ENCODE peak calls at places on chromosomes 4 and X, in nine cellular contexts. E is neural progenitor cell, J is MM.1S, T is hepatocyte, Q is HCT116, C is OCI-LY7, X is PC-3, G is GM23338, M is SK-N-SH. K is an unnamed sample.

GRCh38 chr4:138835833-138836521 is 179.6 kb upstream of the NOCT start:
- DNase-seq in C (no peak), G (no peak), X (peak; percentile 63), M (peak; percentile 33), E (no peak), T (peak; percentile 66), Q (no peak), J (peak; percentile 8), K (peak; percentile 42)

GRCh38 chr4:127249066-127249766 is 383.5 kb upstream of the INTU start:
- DNase-seq in J (no peak), Q (no peak), E (no peak), X (peak; percentile 1), M (no peak), G (no peak), C (no peak), T (no peak), K (peak; percentile 65)

GRCh38 chr4:88242144-88242543 is 42.2 kb downstream of the PPM1K start:
- DNase-seq in C (no peak), M (no peak), Q (no peak), E (no peak), G (no peak), T (no peak), J (no peak), X (no peak), K (no peak)

GRCh38 chr4:110196871-110197420 is 1.5 kb downstream of the ELOVL6 start:
- DNase-seq in E (peak; percentile 79), Q (no peak), X (peak; percentile 10), G (peak; percentile 79), T (no peak), M (peak; percentile 75), C (peak; percentile 73), J (peak; percentile 51), K (peak; percentile 70)

GRCh38 chrX:747176-747575 is 116.6 kb downstream of the SHOX start:
- DNase-seq in M (no peak), J (no peak), G (no peak), Q (no peak), X (no peak), C (no peak), E (no peak), T (no peak), K (no peak)

GRCh38 chr4:76373919-76374552 is 46.9 kb downstream of the CCDC158 start:
- DNase-seq in E (no peak), M (no peak), J (no peak), T (no peak), G (no peak), C (no peak), Q (no peak), X (peak; percentile 61), K (peak; percentile 70)

GRCh38 chr4:143771269-143771668 is 70.8 kb upstream of the FREM3 start:
- DNase-seq in E (no peak), Q (no peak), X (no peak), T (no peak), C (no peak), M (no peak), J (no peak), G (no peak), K (peak; percentile 54)

GRCh38 chr4:171629737-171630136 is 183.5 kb upstream of the GALNTL6 start:
- DNase-seq in M (no peak), Q (no peak), T (no peak), X (peak; percentile 34), C (no peak), J (no peak), E (peak; percentile 25), G (peak; percentile 62), K (no peak)

GRCh38 chrX:54288989-54289388 is 68.9 kb downstream of the WNK3 start:
- DNase-seq in E (no peak), X (no peak), M (no peak), Q (no peak), G (no peak), C (no peak), J (no peak), T (peak; percentile 20), K (no peak)

GRCh38 chr4:53914313-53915016 is 149.9 kb downstream of the CHIC2 start:
- DNase-seq in G (no peak), C (no peak), J (no peak), Q (no peak), T (peak; percentile 28), E (no peak), M (no peak), X (peak; percentile 99), K (peak; percentile 98)

GRCh38 chrX:151983186-151983585 is 8.7 kb upstream of the GABRE start:
- DNase-seq in X (no peak), M (no peak), E (no peak), T (no peak), G (no peak), Q (no peak), C (no peak), J (no peak), K (peak; percentile 27)

GRCh38 chr4:168566736-168567135 is 69.9 kb downstream of the PALLD start:
- DNase-seq in G (no peak), X (no peak), C (no peak), J (no peak), T (no peak), Q (no peak), E (no peak), M (no peak), K (no peak)

GRCh38 chr4:53477038-53477565 is 99.7 kb downstream of the FIP1L1 start:
- DNase-seq in M (no peak), G (peak; percentile 82), T (peak; percentile 32), C (no peak), Q (no peak), E (peak; percentile 26), J (no peak), X (no peak), K (no peak)

GRCh38 chr4:54657556-54658313 is at the start of gene KIT:
- DNase-seq in M (peak; percentile 89), T (peak; percentile 75), C (no peak), J (no peak), G (peak; percentile 93), E (peak; percentile 90), X (no peak), Q (no peak), K (peak; percentile 65)

GRCh38 chrX:103533428-103534216 is 14.3 kb upstream of the RAB40A start:
- DNase-seq in M (peak; percentile 25), T (peak; percentile 88), Q (peak; percentile 37), X (peak; percentile 83), J (peak; percentile 54), E (peak; percentile 74), G (peak; percentile 68), C (peak; percentile 59), K (peak; percentile 51)

GRCh38 chrX:103535206-103535605 is 15.9 kb upstream of the RAB40A start:
- DNase-seq in C (no peak), X (no peak), E (no peak), T (no peak), J (no peak), Q (no peak), G (no peak), M (no peak), K (no peak)

GRCh38 chrX:103536732-103537131 is 17.4 kb upstream of the RAB40A start:
- DNase-seq in Q (no peak), E (no peak), T (no peak), J (no peak), C (no peak), M (no peak), G (no peak), X (no peak), K (no peak)

GRCh38 chrX:103537871-103538387 is 18.6 kb upstream of the RAB40A start:
- DNase-seq in G (no peak), X (no peak), E (no peak), Q (no peak), C (no peak), T (no peak), M (no peak), J (no peak), K (no peak)

GRCh38 chrX:103536071-103536470 is 16.8 kb upstream of the RAB40A start:
- DNase-seq in X (no peak), J (no peak), T (no peak), C (no peak), E (no peak), M (no peak), Q (no peak), G (no peak), K (no peak)
- TF ChIP-seq EZH2phosphoT487 in X (no peak), J (no peak), T (no peak), C (no peak), E (no peak), M (no peak), Q (no peak), G (no peak), K (no peak)

GRCh38 chr4:69523385-69524132 is 27.9 kb upstream of the UGT2B4 start:
- DNase-seq in E (no peak), J (no peak), M (no peak), X (no peak), T (no peak), C (no peak), Q (no peak), G (peak; percentile 34), K (no peak)
- H2AFZ ChIP-seq in E (peak overlapping the region; percentile 6), J (no peak overlapping the region), M (no peak overlapping the region), X (no peak overlapping the region), T (peak overlapping the region; percentile 17), C (no peak overlapping the region), Q (no peak overlapping the region), G (no peak overlapping the region), K (no peak overlapping the region)

GRCh38 chrX:50097121-50097520 is 103.7 kb downstream of the AKAP4 start:
- DNase-seq in E (no peak), G (no peak), M (no peak), Q (no peak), J (no peak), T (no peak), X (no peak), C (no peak), K (no peak)
- TF ChIP-seq EZH2phosphoT487 in E (no peak), G (no peak), M (no peak), Q (no peak), J (no peak), T (no peak), X (no peak), C (no peak), K (no peak)

GRCh38 chrX:11755724-11756123 is 2.3 kb upstream of the MSL3 start:
- DNase-seq in Q (no peak), C (no peak), E (no peak), J (no peak), X (peak; percentile 76), M (no peak), G (no peak), T (peak; percentile 16), K (no peak)

GRCh38 chrX:11758400-11759171 is 549 bp downstream of the MSL3 start:
- DNase-seq in E (peak; percentile 93), J (peak; percentile 86), M (peak; percentile 86), Q (peak; percentile 45), C (peak; percentile 85), G (peak; percentile 80), T (peak; percentile 91), X (peak; percentile 83), K (peak; percentile 89)

GRCh38 chrX:11757729-11758399 is at the start of gene MSL3:
- DNase-seq in C (peak; percentile 56), T (peak; percentile 81), E (peak; percentile 81), J (peak; percentile 51), X (peak; percentile 50), M (peak; percentile 87), G (peak; percentile 57), Q (no peak), K (peak; percentile 86)

GRCh38 chrX:11756354-11757318 is 1.4 kb upstream of the MSL3 start:
- DNase-seq in M (no peak), J (no peak), T (peak; percentile 16), C (no peak), X (peak; percentile 56), G (peak; percentile 4), E (no peak), Q (no peak), K (peak; percentile 58)

DNA sequence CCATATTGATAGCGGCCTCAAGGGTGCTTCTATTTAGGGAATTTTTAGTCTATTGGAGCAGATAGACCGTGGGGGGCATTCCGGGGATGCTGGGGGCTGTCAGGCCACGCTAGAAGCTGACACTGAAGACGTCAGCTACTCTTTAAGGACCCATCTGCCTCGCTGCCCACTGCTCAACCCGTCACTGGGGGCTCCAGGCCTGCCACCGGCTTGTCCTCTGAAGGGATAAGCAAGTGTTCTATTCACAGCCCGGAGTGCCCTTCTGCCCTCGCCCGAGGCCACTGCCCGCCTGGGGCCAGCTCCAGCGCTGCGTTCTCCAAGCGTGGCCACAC is 674 bp upstream of the MSL3 start:
- DNase-seq in E (no peak), G (no peak), Q (no peak), C (no peak), M (no peak), X (no peak), T (no peak), J (no peak), K (no peak)
- H2AFZ ChIP-seq in E (peak overlapping the region; percentile 34), G (no peak overlapping the region), Q (no peak overlapping the region), C (peak overlapping the region; percentile 78), M (peak overlapping the region; percentile 67), X (peak overlapping the region; percentile 86), T (peak overlapping the region; percentile 60), J (peak overlapping the region; percentile 75), K (peak overlapping the region; percentile 70)